ENCODE peak calls at places on chromosomes 5 and 9, in four cellular contexts. E is tibial nerve, W is stomach, C is K562. X is an unnamed sample.

GRCh38 chr5:67373518-67373917 is 176.9 kb upstream of the CD180 start:
- DNase-seq in E (no peak), W (no peak), C (no peak), X (no peak)

GRCh38 chr5:77437194-77437593 is 54.9 kb downstream of the WDR41 start:
- DNase-seq in W (no peak), C (no peak), E (no peak), X (no peak)

GRCh38 chr5:62720036-62720441 is 141.4 kb downstream of the LRRC70 start:
- DNase-seq in C (peak; percentile 45), W (peak; percentile 33), E (no peak), X (no peak)

GRCh38 chr5:173741729-173742431 is 125.4 kb upstream of the BOD1 start:
- DNase-seq in W (no peak), C (no peak), E (no peak), X (no peak)

GRCh38 chr9:130499804-130500263 is 55.1 kb downstream of the ASS1 start:
- DNase-seq in W (peak; percentile 51), C (peak; percentile 20), E (no peak), X (no peak)

GRCh38 chr9:12712532-12712931 is 19.3 kb downstream of the TYRP1 start:
- DNase-seq in C (no peak), W (no peak), E (no peak), X (no peak)

GRCh38 chr5:37889612-37890317 is 49.9 kb upstream of the GDNF start:
- DNase-seq in W (no peak), E (no peak), C (no peak), X (no peak)

GRCh38 chr5:93929146-93929545 is 187.7 kb upstream of the POU5F2 start:
- DNase-seq in W (no peak), C (no peak), E (no peak), X (no peak)

GRCh38 chr5:142357469-142358090 is 32.8 kb upstream of the SPRY4 start:
- DNase-seq in W (no peak), E (no peak), C (no peak), X (no peak)

GRCh38 chr9:76458903-76459690 is at the start of gene GCNT1:
- DNase-seq in C (peak; percentile 83), W (peak; percentile 96), E (peak; percentile 51), X (peak; percentile 77)

GRCh38 chr5:113678924-113679575 is 165.6 kb downstream of the YTHDC2 start:
- DNase-seq in C (peak; percentile 59), W (no peak), E (no peak), X (no peak)

GRCh38 chr5:176151286-176151685 is 86.9 kb upstream of the SIMC1 start:
- DNase-seq in E (no peak), W (no peak), C (no peak), X (no peak)

GRCh38 chr9:19404278-19405075 is 4.3 kb upstream of the ACER2 start:
- DNase-seq in C (no peak), E (no peak), W (peak; percentile 53), X (no peak)

GRCh38 chr5:17105744-17106450 is 111.5 kb upstream of the BASP1 start:
- DNase-seq in E (peak; percentile 39), W (no peak), C (no peak), X (no peak)

GRCh38 chr5:14414615-14415515 is 166.7 kb upstream of the OTULINL start:
- DNase-seq in W (no peak), C (no peak), E (no peak), X (no peak)

GRCh38 chr5:173309731-173310130 is 18.5 kb downstream of the STC2 start:
- DNase-seq in W (no peak), C (no peak), E (no peak), X (no peak)

GRCh38 chr9:98808411-98808815 is 943 bp downstream of the GALNT12 start:
- DNase-seq in C (peak; percentile 75), E (no peak), W (peak; percentile 89), X (no peak)

GRCh38 chr9:70043689-70044449 is at the start of gene MAMDC2:
- DNase-seq in E (peak; percentile 51), C (no peak), W (peak; percentile 27), X (peak; percentile 72)
- TF ChIP-seq POLR2A in E (peak; percentile 50), C (no peak), W (no peak), X (peak; percentile 76)

GRCh38 chr5:138287252-138287651 is 12.8 kb upstream of the GFRA3 start:
- DNase-seq in C (no peak), E (no peak), W (no peak), X (no peak)
- H3K27ac ChIP-seq in C (no peak overlapping the region), E (no peak overlapping the region), W (no peak overlapping the region), X (no peak overlapping the region)

GRCh38 chr5:158565017-158565789 is 534.5 kb downstream of the EBF1 start:
- DNase-seq in C (no peak), W (no peak), E (no peak), X (no peak)

GRCh38 chr5:158573829-158574228 is 525.9 kb downstream of the EBF1 start:
- DNase-seq in E (no peak), W (no peak), C (no peak), X (no peak)

GRCh38 chr5:158563774-158564390 is 535.8 kb downstream of the EBF1 start:
- DNase-seq in E (no peak), C (no peak), W (no peak), X (no peak)

GRCh38 chr5:158570502-158570901 is 529.2 kb downstream of the EBF1 start:
- DNase-seq in C (no peak), E (no peak), W (no peak), X (no peak)

GRCh38 chr5:158569534-158569933 is 530.2 kb downstream of the EBF1 start:
- DNase-seq in W (no peak), E (no peak), C (no peak), X (no peak)
- H3K9me3 ChIP-seq in W (no peaks in the 10 kb centered on the region), E (no peaks in the 10 kb centered on the region), C (no peaks in the 10 kb centered on the region), X (no peaks in the 10 kb centered on the region)

GRCh38 chr9:89555426-89556375 is 49.1 kb upstream of the GADD45G start:
- DNase-seq in W (no peak), C (no peak), E (no peak), X (no peak)
- TF ChIP-seq POLR2A in W (no peak), C (no peak), E (no peak), X (no peak)

DNA sequence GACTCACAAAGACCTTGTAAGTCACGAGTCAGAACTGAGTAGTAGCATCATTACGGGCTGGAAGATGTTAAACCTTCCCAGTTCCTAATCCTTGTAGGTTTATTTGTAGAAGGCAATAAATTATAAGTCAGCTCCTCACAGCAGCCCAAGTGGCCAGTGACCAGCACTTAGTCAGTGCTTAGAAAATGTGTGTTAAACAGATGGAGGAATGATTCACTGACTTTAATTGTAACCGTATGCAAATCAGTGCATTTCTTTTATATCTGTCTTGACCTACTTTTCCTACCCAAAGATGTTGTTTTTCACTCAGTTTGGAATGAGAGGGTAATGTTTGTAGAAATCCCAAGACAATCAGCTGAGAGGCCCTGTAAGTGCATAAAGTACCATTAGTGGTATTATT is 49.6 kb downstream of the MAP1B start:
- DNase-seq in W (no peak), E (no peak), C (no peak), X (peak; percentile 74)
- H3K27ac ChIP-seq in W (no peak overlapping the region), E (peak overlapping the region; percentile 63), C (no peak overlapping the region), X (peak overlapping the region; percentile 83)

GRCh38 chr5:130425405-130425804 is 521.1 kb downstream of the CHSY3 start:
- DNase-seq in E (no peak), C (no peak), W (no peak), X (no peak)
- H3K9me3 ChIP-seq in E (no peaks in the 10 kb centered on the region), C (no peaks in the 10 kb centered on the region), W (no peaks in the 10 kb centered on the region), X (no peaks in the 10 kb centered on the region)

GRCh38 chr9:123816817-123817472 is 113.0 kb downstream of the DENND1A start:
- DNase-seq in C (no peak), W (no peak), E (no peak), X (no peak)

GRCh38 chr9:123814526-123814925 is 115.4 kb downstream of the DENND1A start:
- DNase-seq in W (no peak), C (no peak), E (no peak), X (no peak)

GRCh38 chr9:123825337-123825736 is 104.6 kb downstream of the DENND1A start:
- DNase-seq in C (no peak), W (no peak), E (no peak), X (no peak)

GRCh38 chr9:123823194-123823947 is 106.6 kb downstream of the DENND1A start:
- DNase-seq in C (peak; percentile 39), E (no peak), W (no peak), X (no peak)

DNA sequence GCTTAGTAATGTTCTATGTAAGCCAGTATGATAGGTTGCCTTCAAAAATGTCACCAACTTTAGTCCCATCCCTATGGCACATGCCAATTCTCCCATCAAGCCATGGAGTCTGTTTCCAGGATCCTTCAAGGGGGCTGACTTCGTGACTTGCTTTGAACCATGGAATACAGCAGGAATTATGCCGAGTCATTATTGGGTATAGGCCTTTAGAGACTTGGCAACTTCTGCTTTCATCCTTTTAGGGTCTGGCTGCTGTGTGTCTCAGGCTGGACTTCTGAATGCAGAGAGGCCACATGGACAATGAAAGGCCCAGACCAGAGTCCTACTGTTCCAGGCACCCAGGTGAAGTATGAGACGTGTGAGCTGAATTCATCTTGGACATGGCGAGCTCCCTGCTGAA is 109.8 kb downstream of the DENND1A start:
- DNase-seq in E (no peak), W (no peak), C (no peak), X (no peak)
- TF ChIP-seq POLR2A in E (no peak), W (no peak), C (no peak), X (no peak)

X was measured in uterus.